ENCODE peak calls at places on chromosomes 5 and 9, in seven cellular contexts. O, I, P, K, U, M and A are unnamed samples.

GRCh38 chr9:95131023-95131943 is 186.2 kb downstream of the FANCC start:
- DNase-seq in O (peak), I (peak), P (peak), K (peak), U (peak), M (peak), A (peak)

GRCh38 chr5:76401801-76402250 is 1.3 kb upstream of the IQGAP2 start:
- DNase-seq in O (no peak), I (no peak), P (no peak), K (peak), U (no peak), M (no peak), A (no peak)

GRCh38 chr5:33489481-33490067 is 48.8 kb downstream of the TARS1 start:
- DNase-seq in O (no peak), I (no peak), P (no peak), K (no peak), U (no peak), M (no peak), A (no peak)

GRCh38 chr5:135189024-135189423 is 155.0 kb upstream of the PITX1 start:
- DNase-seq in O (no peak), I (no peak), P (no peak), K (no peak), U (no peak), M (no peak), A (no peak)

GRCh38 chr9:104836235-104836634 is 72.3 kb downstream of the NIPSNAP3B start:
- DNase-seq in O (no peak), I (no peak), P (no peak), K (no peak), U (no peak), M (no peak), A (no peak)

GRCh38 chr5:116084231-116084630 is 594 bp upstream of the COMMD10 start:
- DNase-seq in O (no peak), I (no peak), P (peak), K (no peak), U (no peak), M (no peak), A (no peak)

GRCh38 chr9:111527347-111527746 is 2.4 kb downstream of the ZNF483 start:
- DNase-seq in O (no peak), I (no peak), P (no peak), K (no peak), U (no peak), M (no peak), A (no peak)

GRCh38 chr9:107492381-107492780 is 2.8 kb upstream of the KLF4 start:
- DNase-seq in O (no peak), I (no peak), P (no peak), K (no peak), U (no peak), M (no peak), A (no peak)

GRCh38 chr9:130632841-130633240 is 31.6 kb upstream of the PRDM12 start:
- DNase-seq in O (no peak), I (no peak), P (no peak), K (no peak), U (no peak), M (no peak), A (no peak)

GRCh38 chr9:97564291-97565175 is 63.1 kb downstream of the TMOD1 start:
- DNase-seq in O (peak), I (no peak), P (no peak), K (no peak), U (no peak), M (peak), A (no peak)

GRCh38 chr5:16461782-16462181 is 3.8 kb downstream of the ZNF622 start:
- DNase-seq in O (peak), I (no peak), P (no peak), K (no peak), U (no peak), M (peak), A (no peak)

GRCh38 chr5:167348286-167348926 is 943.0 kb upstream of the WWC1 start:
- DNase-seq in O (no peak), I (no peak), P (no peak), K (no peak), U (no peak), M (no peak), A (no peak)

GRCh38 chr9:99425124-99425523 is 203.0 kb downstream of the SEC61B start:
- DNase-seq in O (no peak), I (no peak), P (no peak), K (no peak), U (no peak), M (no peak), A (no peak)

GRCh38 chr9:134630861-134631260 is 10.7 kb upstream of the COL5A1 start:
- DNase-seq in O (no peak), I (no peak), P (no peak), K (no peak), U (no peak), M (no peak), A (no peak)

GRCh38 chr5:134463991-134464760 is 52.5 kb upstream of the CDKN2AIPNL start:
- DNase-seq in O (no peak), I (no peak), P (no peak), K (no peak), U (no peak), M (no peak), A (no peak)

GRCh38 chr5:159448-160172 is 31.7 kb upstream of the LRRC14B start:
- DNase-seq in O (peak), I (no peak), P (no peak), K (no peak), U (no peak), M (peak), A (no peak)

GRCh38 chr5:33737284-33737683 is 154.5 kb downstream of the ADAMTS12 start:
- DNase-seq in O (no peak), I (no peak), P (no peak), K (no peak), U (no peak), M (no peak), A (no peak)

GRCh38 chr5:148374693-148375360 is 8.9 kb upstream of the FBXO38 start:
- DNase-seq in O (peak), I (peak), P (peak), K (no peak), U (no peak), M (peak), A (no peak)

GRCh38 chr9:136567651-136568287 is 21.9 kb upstream of the NOTCH1 start:
- DNase-seq in O (peak), I (no peak), P (peak), K (peak), U (peak), M (peak), A (no peak)

GRCh38 chr5:98774192-98775046 is 956 bp downstream of the RGMB start:
- DNase-seq in O (peak), I (no peak), P (peak), K (peak), U (peak), M (peak), A (no peak)

GRCh38 chr9:33159760-33160127 is 7.4 kb downstream of the B4GALT1 start:
- DNase-seq in O (no peak), I (no peak), P (no peak), K (no peak), U (peak), M (peak), A (no peak)

GRCh38 chr5:31774779-31775178 is 135.8 kb downstream of the PDZD2 start:
- DNase-seq in O (no peak), I (no peak), P (no peak), K (no peak), U (peak), M (no peak), A (no peak)

GRCh38 chr5:44334622-44335021 is 54.6 kb downstream of the FGF10 start:
- DNase-seq in O (no peak), I (no peak), P (no peak), K (no peak), U (no peak), M (no peak), A (no peak)

GRCh38 chr5:464843-465590 is 22.0 kb downstream of the EXOC3 start:
- DNase-seq in O (no peak), I (no peak), P (no peak), K (peak), U (peak), M (no peak), A (no peak)

GRCh38 chr5:132779961-132780360 is 2.9 kb upstream of the SEPTIN8 start:
- DNase-seq in O (no peak), I (no peak), P (no peak), K (no peak), U (no peak), M (no peak), A (peak)

GRCh38 chr9:127422787-127423186 is 1.4 kb upstream of the ZNF79 start:
- DNase-seq in O (no peak), I (no peak), P (no peak), K (no peak), U (no peak), M (no peak), A (no peak)

GRCh38 chr5:174338204-174339010 is 292.9 kb downstream of the NSG2 start:
- DNase-seq in O (no peak), I (no peak), P (peak), K (no peak), U (no peak), M (peak), A (no peak)

GRCh38 chr9:123954518-123954917 is 24.6 kb upstream of the DENND1A start:
- DNase-seq in O (no peak), I (no peak), P (no peak), K (no peak), U (no peak), M (no peak), A (no peak)

GRCh38 chr5:3343911-3344310 is 251.7 kb upstream of the IRX1 start:
- DNase-seq in O (no peak), I (no peak), P (no peak), K (no peak), U (no peak), M (no peak), A (no peak)

GRCh38 chr5:65255294-65255693 is 226.4 kb downstream of the ADAMTS6 start:
- DNase-seq in O (no peak), I (no peak), P (no peak), K (no peak), U (no peak), M (no peak), A (no peak)

GRCh38 chr5:133602829-133603380 is 9.4 kb downstream of the FSTL4 start:
- DNase-seq in O (no peak), I (no peak), P (no peak), K (no peak), U (no peak), M (no peak), A (no peak)

GRCh38 chr5:156920042-156920860 is 42.8 kb downstream of the TIMD4 start:
- DNase-seq in O (peak), I (no peak), P (no peak), K (no peak), U (no peak), M (peak), A (no peak)

GRCh38 chr5:147857302-147858129 is 21.0 kb upstream of the SCGB3A2 start:
- DNase-seq in O (peak), I (peak), P (peak), K (peak), U (no peak), M (peak), A (no peak)

GRCh38 chr9:124259273-124260078 is 1.7 kb downstream of the NEK6 start:
- DNase-seq in O (peak), I (no peak), P (peak), K (peak), U (peak), M (peak), A (no peak)